ENCODE peak calls at places on chromosomes 4 and X, in five cellular contexts. B is DND-41, X is IMR-90, A is astrocyte, L is fibroblast of lung. H is an unnamed sample. For H3K27me3, the result is how much of the 10 kb centered on the place peaks cover.

GRCh38 chr4:109078724-109079123 is 223.7 kb downstream of the COL25A1 start:
- DNase-seq in A (peak), L (peak), B (no peak), X (peak), H (no peak)

GRCh38 chr4:174398728-174399127 is 115.0 kb downstream of the CEP44 start:
- DNase-seq in X (peak), B (no peak), L (peak), A (peak), H (no peak)

GRCh38 chr4:151276787-151277557 is at the start of gene PRSS48:
- DNase-seq in A (peak), X (peak), B (peak), L (peak), H (peak)

GRCh38 chr4:48093949-48094550 is 40.0 kb downstream of the TXK start:
- DNase-seq in L (no peak), B (no peak), A (peak), X (peak), H (peak)

GRCh38 chr4:31005037-31005436 is 284.9 kb downstream of the PCDH7 start:
- DNase-seq in A (no peak), L (no peak), B (no peak), X (no peak), H (no peak)

GRCh38 chr4:186029731-186030421 is 39.1 kb upstream of the TLR3 start:
- DNase-seq in L (peak), X (peak), B (no peak), A (peak), H (peak)

GRCh38 chr4:145883173-145883572 is 55.5 kb downstream of the ZNF827 start:
- DNase-seq in L (no peak), A (no peak), X (no peak), B (no peak), H (no peak)

GRCh38 chrX:154327026-154327820 is 31.6 kb downstream of the TKTL1 start:
- DNase-seq in A (peak), L (no peak), X (no peak), B (peak), H (no peak)

GRCh38 chrX:41779941-41780340 is 56.0 kb downstream of the GPR82 start:
- DNase-seq in B (no peak), L (no peak), X (no peak), A (no peak), H (no peak)

GRCh38 chr4:87555751-87556619 is 26.8 kb upstream of the SPARCL1 start:
- DNase-seq in X (peak), B (no peak), A (peak), L (peak), H (no peak)

GRCh38 chr4:1174941-1175634 is 2.7 kb upstream of the SPON2 start:
- DNase-seq in A (no peak), B (no peak), X (no peak), L (no peak), H (no peak)
- H3K27me3 ChIP-seq in A (under half), B (under half), X (under half), L (under half), H (under half)

GRCh38 chr4:182823576-182823975 is 93.6 kb downstream of the DCTD start:
- DNase-seq in A (no peak), L (no peak), X (no peak), B (no peak), H (no peak)

GRCh38 chr4:182825786-182826185 is 91.4 kb downstream of the DCTD start:
- DNase-seq in B (no peak), L (no peak), A (no peak), X (no peak), H (no peak)

GRCh38 chr4:182827166-182827565 is 90.0 kb downstream of the DCTD start:
- DNase-seq in X (no peak), L (no peak), B (no peak), A (no peak), H (no peak)

GRCh38 chr4:182826391-182826790 is 90.8 kb downstream of the DCTD start:
- DNase-seq in B (no peak), X (no peak), A (no peak), L (no peak), H (no peak)

DNA sequence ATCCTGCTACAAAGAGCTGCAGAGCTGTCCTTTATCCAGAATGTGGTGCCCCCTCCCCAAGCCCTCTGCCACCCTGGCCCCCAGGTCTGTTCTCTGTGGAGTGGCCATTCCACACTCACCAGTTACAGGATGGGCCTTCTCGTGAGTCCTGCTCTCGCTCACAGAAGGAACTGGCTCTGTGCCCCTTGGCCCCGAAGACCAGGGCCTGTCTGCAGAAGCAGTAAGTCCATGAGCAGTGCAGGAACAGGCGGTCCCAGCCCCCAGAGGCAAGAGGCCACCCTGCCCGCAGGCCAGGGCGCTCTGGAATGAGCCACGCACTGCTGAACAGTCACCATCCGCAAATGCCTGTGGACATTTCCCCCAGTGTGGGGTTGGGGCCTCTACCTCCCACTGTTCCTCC is 92.2 kb downstream of the DCTD start:
- DNase-seq in L (no peak), A (no peak), X (no peak), B (no peak), H (no peak)
- H3K9ac ChIP-seq in L (no peak), A (no peak), X (no peak), B (no peak), H (no peak)

DNA sequence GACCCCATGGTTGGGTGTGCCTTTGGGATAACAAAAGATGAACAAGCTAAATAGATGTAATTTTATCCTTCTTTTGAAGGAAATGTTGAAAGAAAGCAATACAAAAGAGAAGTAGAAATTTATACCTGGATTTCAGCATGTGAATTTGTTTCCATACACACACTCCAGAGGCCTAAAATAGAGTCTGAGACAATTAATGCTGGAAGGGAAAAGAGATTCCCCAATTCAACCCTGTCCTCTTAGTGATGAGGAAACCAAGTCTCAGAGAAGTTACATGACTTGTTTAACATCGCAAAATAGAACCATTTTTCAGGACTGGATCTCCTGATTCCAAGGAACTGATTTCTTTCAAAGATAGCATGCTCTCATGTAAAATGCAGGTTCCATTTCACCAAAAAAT is 37.3 kb upstream of the MYOZ2 start:
- DNase-seq in X (no peak), A (no peak), B (no peak), L (no peak), H (no peak)
- H3K27ac ChIP-seq in X (no peak), A (no peak), B (no peak), L (no peak), H (peak)

DNA sequence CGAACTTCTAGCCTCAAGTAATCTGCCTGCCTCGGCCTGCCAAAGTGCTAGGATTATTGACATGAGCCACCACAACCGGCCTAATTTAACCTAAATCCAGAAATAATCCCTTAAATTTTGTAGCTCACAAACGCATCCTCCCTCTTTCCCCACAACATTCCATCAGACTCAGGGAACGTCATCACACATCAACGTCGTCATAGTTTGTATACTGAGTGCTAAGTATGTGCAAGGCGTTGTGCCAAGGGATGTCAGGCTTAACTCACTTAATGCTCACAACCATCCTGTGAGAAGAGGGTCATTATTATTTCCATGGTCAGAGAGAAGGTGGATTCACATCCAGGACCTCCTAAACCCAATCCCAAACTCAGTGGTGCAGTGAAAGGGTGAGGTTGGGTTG is 9.6 kb upstream of the GSX2 start:
- DNase-seq in L (no peak), A (no peak), B (no peak), X (no peak), H (no peak)
- H3K27me3 ChIP-seq in L (under half), A (under half), B (under half), X (under half), H (under half)

GRCh38 chr4:182695009-182695408 is 222.2 kb downstream of the DCTD start:
- DNase-seq in L (no peak), A (no peak), B (no peak), X (no peak), H (no peak)
- H3K9ac ChIP-seq in L (no peak), A (no peak), B (no peak), X (no peak), H (no peak)

DNA sequence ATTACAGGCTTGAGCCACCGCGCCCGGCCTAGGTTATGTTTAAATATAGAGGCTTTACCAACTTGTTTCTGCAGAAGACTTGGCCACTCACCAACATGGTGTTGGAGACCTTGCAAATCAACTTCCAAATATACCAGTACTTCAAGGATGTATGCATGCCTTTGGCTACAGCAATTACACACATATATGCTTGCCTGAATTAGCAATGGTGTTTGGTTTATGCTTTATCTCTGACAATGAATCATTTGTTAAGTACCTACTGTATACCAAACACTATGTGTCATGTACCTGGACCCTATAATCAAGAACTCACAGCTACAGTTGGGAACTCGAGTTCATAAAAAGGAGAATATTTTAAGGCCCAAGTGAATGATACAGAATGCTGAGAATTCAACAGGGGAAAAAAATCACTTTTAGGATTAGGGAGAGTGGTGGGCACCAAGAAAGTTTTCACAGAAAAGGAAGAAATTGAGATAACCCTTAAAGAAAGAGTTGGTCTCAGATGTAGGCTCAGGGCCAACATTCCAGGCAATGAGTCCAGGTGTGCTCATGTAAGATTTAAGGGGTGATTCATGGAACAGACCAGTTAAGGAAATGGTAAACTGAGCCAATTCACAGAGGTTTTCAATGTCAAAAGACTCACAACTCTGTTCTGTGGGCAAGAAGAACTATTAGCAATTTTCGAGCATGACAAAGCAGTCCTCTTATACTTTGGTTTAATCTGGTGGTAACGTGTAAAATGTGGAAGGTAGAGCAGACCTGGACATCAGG is 98.9 kb downstream of the BCOR start:
- DNase-seq in B (no peak), L (no peak), A (no peak), X (no peak), H (no peak)
- H3K27ac ChIP-seq in B (no peak), L (no peak), A (no peak), X (no peak), H (no peak)

DNA sequence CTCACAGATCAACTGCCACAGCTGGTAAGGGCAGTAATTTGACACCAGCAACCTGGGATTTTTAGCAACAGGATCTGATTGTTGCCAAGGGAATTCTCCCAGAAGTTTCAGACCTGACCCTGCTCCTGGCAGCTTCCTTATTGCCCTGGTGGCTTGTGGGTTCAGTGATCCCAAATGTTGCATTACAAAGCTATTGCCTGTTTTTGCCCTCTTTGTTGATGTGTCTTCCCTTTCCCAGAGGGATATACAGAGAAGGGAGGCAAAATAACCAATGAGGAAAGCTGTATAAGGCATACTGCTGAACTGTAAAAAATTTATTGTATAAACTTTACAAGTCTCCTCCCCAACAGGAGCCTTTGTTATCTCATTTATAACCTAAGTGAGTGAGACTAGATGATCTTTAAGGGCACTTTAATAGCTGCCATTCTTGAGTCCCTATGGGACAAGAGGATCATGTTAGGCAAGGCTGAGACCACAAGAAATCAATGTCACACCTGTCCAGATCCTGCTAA is 22.2 kb downstream of the VSIG4 start:
- DNase-seq in L (no peak), X (no peak), A (no peak), B (no peak), H (peak)
- H3K27me3 ChIP-seq in L (under half), X (under half), A (under half), B (under half), H (under half)

H was measured in colonic mucosa.